ENCODE peak calls at places on chromosomes 12 and 14, in five cellular contexts. W is SHP77, F is HT-29, O is AG04449, Q is transverse colon. G is an unnamed sample.

GRCh38 chr12:47856721-47857575 is 37.2 kb upstream of the HDAC7 start:
- DNase-seq in W (no peak), F (no peak), O (no peak), Q (no peak), G (no peak)

GRCh38 chr12:5441497-5442236 is 9.8 kb downstream of the NTF3 start:
- DNase-seq in W (no peak), F (no peak), O (peak), Q (no peak), G (peak)

GRCh38 chr14:64388533-64389243 is 535 bp downstream of the MTHFD1 start:
- DNase-seq in W (no peak), F (peak), O (no peak), Q (peak), G (peak)

GRCh38 chr12:29782821-29783772 is 645 bp downstream of the TMTC1 start:
- DNase-seq in W (peak), F (no peak), O (no peak), Q (no peak), G (no peak)

GRCh38 chr12:119005832-119006360 is 24.6 kb downstream of the SRRM4 start:
- DNase-seq in W (no peak), F (no peak), O (no peak), Q (no peak), G (no peak)

GRCh38 chr14:69779088-69779487 is 12.1 kb downstream of the SRSF5 start:
- DNase-seq in W (no peak), F (no peak), O (no peak), Q (no peak), G (no peak)

GRCh38 chr12:56522486-56523193 is 1.0 kb downstream of the RBMS2 start:
- DNase-seq in W (no peak), F (peak), O (no peak), Q (no peak), G (no peak)

GRCh38 chr14:52259452-52259851 is 8.0 kb upstream of the PTGDR start:
- DNase-seq in W (no peak), F (no peak), O (no peak), Q (no peak), G (no peak)

GRCh38 chr14:90715993-90716392 is 100.2 kb downstream of the TTC7B start:
- DNase-seq in W (no peak), F (no peak), O (no peak), Q (no peak), G (no peak)

GRCh38 chr12:104648746-104649145 is 192.0 kb downstream of the CHST11 start:
- DNase-seq in W (no peak), F (no peak), O (no peak), Q (no peak), G (no peak)

GRCh38 chr12:75207338-75208083 is 2.1 kb downstream of the KCNC2 start:
- DNase-seq in W (no peak), F (no peak), O (no peak), Q (no peak), G (no peak)

GRCh38 chr14:57943541-57943940 is 77.6 kb upstream of the SLC35F4 start:
- DNase-seq in W (no peak), F (no peak), O (no peak), Q (no peak), G (no peak)

GRCh38 chr12:25386823-25387134 is 136.1 kb upstream of the KRAS start:
- DNase-seq in W (no peak), F (no peak), O (no peak), Q (peak), G (no peak)

GRCh38 chr14:50059773-50060629 is 56.4 kb downstream of the VCPKMT start:
- DNase-seq in W (peak), F (no peak), O (no peak), Q (no peak), G (no peak)